ENCODE peak calls at places on chromosomes 7 and 10, in six cellular contexts. E, U, Y, A, D and I are unnamed samples.

GRCh38 chr10:9860045-9860444 is 1157.6 kb upstream of the CELF2 start:
- DNase-seq in Y (no peak), E (no peak), D (no peak), A (no peak), U (no peak), I (no peak)

GRCh38 chr7:127897704-127898454 is 133.4 kb downstream of the LRRC4 start:
- DNase-seq in U (no peak), E (no peak), D (no peak), Y (no peak), A (no peak), I (no peak)

GRCh38 chr7:42869131-42870020 is 42.5 kb downstream of the C7orf25 start:
- DNase-seq in U (no peak), A (no peak), E (no peak), D (no peak), Y (no peak), I (peak)

GRCh38 chr7:106563466-106564150 is 97.3 kb downstream of the CCDC71L start:
- DNase-seq in Y (no peak), D (no peak), E (no peak), A (no peak), U (no peak), I (no peak)

GRCh38 chr10:102593074-102593803 is 51.0 kb upstream of the TRIM8 start:
- DNase-seq in D (no peak), U (no peak), E (no peak), Y (no peak), A (no peak), I (no peak)

GRCh38 chr7:114650491-114650890 is 235.9 kb downstream of the FOXP2 start:
- DNase-seq in A (no peak), U (no peak), E (no peak), Y (no peak), D (no peak), I (no peak)

GRCh38 chr10:50554995-50555568 is 68.7 kb downstream of the SGMS1 start:
- DNase-seq in E (no peak), A (no peak), D (no peak), Y (no peak), U (no peak), I (no peak)

GRCh38 chr7:137020351-137020750 is 151.9 kb downstream of the CHRM2 start:
- DNase-seq in E (no peak), A (no peak), Y (no peak), D (no peak), U (no peak), I (no peak)

GRCh38 chr7:112877671-112878460 is 87.7 kb upstream of the TMEM168 start:
- DNase-seq in A (no peak), D (no peak), E (no peak), Y (no peak), U (no peak), I (no peak)

GRCh38 chr10:48935141-48935540 is 4.5 kb downstream of the LRRC18 start:
- DNase-seq in A (peak), Y (no peak), U (no peak), D (no peak), E (no peak), I (no peak)

GRCh38 chr10:97889461-97890265 is 40.0 kb downstream of the GOLGA7B start:
- DNase-seq in Y (peak), D (no peak), U (no peak), A (no peak), E (no peak), I (no peak)

GRCh38 chr10:129547583-129547982 is 80.5 kb downstream of the MGMT start:
- DNase-seq in D (no peak), U (no peak), E (no peak), Y (no peak), A (peak), I (no peak)

GRCh38 chr7:132771301-132771730 is 195.0 kb upstream of the PLXNA4 start:
- DNase-seq in E (no peak), Y (no peak), D (no peak), A (no peak), U (no peak), I (no peak)

GRCh38 chr7:116353614-116354013 is 143.3 kb downstream of the TES start:
- DNase-seq in D (peak), E (peak), A (no peak), Y (peak), U (no peak), I (no peak)

GRCh38 chr7:41058986-41059741 is 643.7 kb downstream of the INHBA start:
- DNase-seq in D (no peak), E (no peak), U (no peak), A (no peak), Y (no peak), I (no peak)

GRCh38 chr7:76011437-76011836 is 17.0 kb upstream of the TMEM120A start:
- DNase-seq in A (no peak), E (no peak), D (no peak), Y (peak), U (no peak), I (no peak)

GRCh38 chr10:121873236-121873635 is 54.6 kb downstream of the ATE1 start:
- DNase-seq in Y (no peak), E (no peak), D (no peak), U (no peak), A (no peak), I (no peak)

GRCh38 chr10:88089498-88089897 is 226.1 kb downstream of the PTEN start:
- DNase-seq in U (no peak), A (no peak), D (no peak), Y (no peak), E (peak), I (no peak)

GRCh38 chr10:90930971-90931841 is 10.3 kb upstream of the ANKRD1 start:
- DNase-seq in D (peak), E (no peak), A (no peak), U (no peak), Y (no peak), I (no peak)

GRCh38 chr10:110634527-110635209 is 9.5 kb upstream of the RBM20 start:
- DNase-seq in A (no peak), D (no peak), U (no peak), E (no peak), Y (no peak), I (no peak)

GRCh38 chr10:54402576-54402975 is 398.5 kb downstream of the PCDH15 start:
- DNase-seq in E (no peak), Y (no peak), D (no peak), A (no peak), U (no peak), I (no peak)

GRCh38 chr7:46387646-46388045 is 466.6 kb upstream of the IGFBP3 start:
- DNase-seq in U (no peak), D (no peak), A (no peak), Y (no peak), E (no peak), I (no peak)

GRCh38 chr7:1015196-1015595 is 29.1 kb upstream of the GPR146 start:
- DNase-seq in Y (no peak), A (no peak), E (no peak), D (no peak), U (no peak), I (no peak)

DNA sequence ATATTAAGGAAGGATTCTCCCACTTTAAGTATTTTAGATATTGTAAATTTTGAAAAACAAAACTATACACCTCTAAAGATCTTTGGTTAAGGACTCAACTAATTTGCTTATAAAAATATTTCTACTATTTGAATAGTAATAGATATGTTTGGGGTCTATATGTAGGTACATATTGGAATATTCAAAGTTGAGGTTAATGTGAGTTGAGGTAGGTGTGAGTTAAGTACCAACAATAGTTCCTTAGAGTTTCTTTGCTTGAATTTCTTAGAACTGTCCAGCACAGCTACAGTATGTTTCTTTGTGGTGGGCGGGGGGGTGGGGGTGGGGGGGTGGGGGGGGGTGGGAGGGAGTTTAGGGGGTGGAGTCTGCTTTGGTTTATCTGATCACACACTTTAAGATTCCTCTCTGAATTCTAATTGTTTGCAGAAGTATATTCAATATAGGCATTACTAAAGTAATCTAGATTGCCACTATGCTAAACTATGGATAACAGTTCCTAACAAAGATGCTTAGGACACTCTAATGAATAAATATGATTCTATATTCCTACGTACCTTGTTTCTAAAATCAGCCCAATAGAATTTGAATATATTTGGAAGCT is 2.1 kb downstream of the GRM3 start:
- DNase-seq in A (no peak), U (no peak), D (no peak), E (no peak), Y (no peak), I (no peak)
- H3K4me3 ChIP-seq in A (no peak), U (no peak), D (no peak), E (no peak), Y (no peak), I (no peak)

GRCh38 chr7:21980921-21981320 is 35.2 kb upstream of the CDCA7L start:
- DNase-seq in A (no peak), D (no peak), Y (no peak), E (no peak), U (no peak), I (no peak)

GRCh38 chr7:21981524-21981923 is 35.8 kb upstream of the CDCA7L start:
- DNase-seq in Y (no peak), E (no peak), D (no peak), U (no peak), A (no peak), I (no peak)

GRCh38 chr7:21986101-21986500 is 40.4 kb upstream of the CDCA7L start:
- DNase-seq in U (no peak), A (no peak), E (no peak), D (no peak), Y (no peak), I (no peak)

DNA sequence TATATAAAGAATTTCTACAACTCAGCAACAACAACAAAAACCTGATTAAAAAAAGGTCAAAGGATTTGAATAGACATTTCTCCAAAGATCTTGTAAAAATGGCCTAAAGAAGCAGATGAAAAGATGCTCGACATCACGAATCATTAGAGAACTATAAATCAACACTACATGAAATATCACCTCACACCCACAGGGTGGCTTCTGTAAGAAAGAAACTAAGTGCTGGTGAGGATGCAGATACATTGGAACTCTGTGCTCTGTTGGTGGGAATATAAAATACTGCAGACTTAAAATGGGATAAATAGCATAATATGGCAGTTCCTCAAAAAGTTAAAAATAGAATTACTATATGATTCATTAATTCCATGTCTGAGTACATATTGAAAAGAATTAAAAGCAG is 38.3 kb upstream of the CDCA7L start:
- DNase-seq in A (no peak), U (no peak), E (no peak), D (no peak), Y (no peak), I (no peak)
- TF ChIP-seq CTCF in A (no peak), U (no peak), E (no peak), D (no peak), Y (no peak), I (no peak)

GRCh38 chr10:60139798-60140566 is 233.6 kb upstream of the CCDC6 start:
- DNase-seq in E (no peak), D (no peak), A (no peak), U (no peak), Y (no peak), I (no peak)

GRCh38 chr10:60138842-60139241 is 232.5 kb upstream of the CCDC6 start:
- DNase-seq in U (no peak), A (no peak), D (no peak), Y (no peak), E (no peak), I (no peak)

GRCh38 chr10:60138026-60138425 is 231.7 kb upstream of the CCDC6 start:
- DNase-seq in A (no peak), D (no peak), Y (no peak), E (no peak), U (no peak), I (no peak)

GRCh38 chr10:60140681-60141632 is 234.6 kb upstream of the CCDC6 start:
- DNase-seq in A (no peak), U (no peak), Y (no peak), E (no peak), D (no peak), I (no peak)

GRCh38 chr10:60139290-60139689 is 232.9 kb upstream of the CCDC6 start:
- DNase-seq in A (no peak), Y (no peak), E (no peak), U (no peak), D (no peak), I (no peak)
- H3K4me3 ChIP-seq in A (peak), Y (peak), E (no peak), U (no peak), D (no peak), I (no peak)

GRCh38 chr7:2141656-2142055 is 91.1 kb downstream of the MAD1L1 start:
- DNase-seq in E (no peak), A (no peak), Y (no peak), D (no peak), U (no peak), I (no peak)
- TF ChIP-seq CTCF in E (no peak), A (no peak), Y (no peak), D (no peak), U (no peak), I (no peak)

GRCh38 chr7:11192506-11192905 is 218.8 kb downstream of the PHF14 start:
- DNase-seq in A (no peak), U (no peak), E (no peak), D (no peak), Y (no peak), I (no peak)
- H3K4me3 ChIP-seq in A (peak), U (no peak), E (peak), D (peak), Y (peak), I (no peak)